ENCODE peak calls at places on chromosomes 12 and 14, in seven cellular contexts. P is SIG-M5; Y is upper lobe of right lung; I is retina; W is T-helper 2 cell; U is stimulated activated CD4-positive, alpha-beta T cell treated with anti-CD3 and anti-CD28 coated beads, Interleukin-4, amount 100 ng/mL, for 1 hour; Q is H4. T is an unnamed sample.

GRCh38 chr14:89158701-89159100 is 258.3 kb downstream of the FOXN3 start:
- DNase-seq in W (no peak), Y (no peak), I (no peak), Q (no peak), U (no peak), P (no peak), T (no peak)

GRCh38 chr12:92363295-92364146 is 217.9 kb upstream of the BTG1 start:
- DNase-seq in U (peak; percentile 15), W (peak; percentile 34), P (peak; percentile 21), I (peak; percentile 65), Q (no peak), Y (no peak), T (peak; percentile 81)

GRCh38 chr12:2064078-2064507 is 11.3 kb downstream of the CACNA1C start:
- DNase-seq in I (no peak), W (no peak), P (no peak), Q (peak; percentile 79), Y (no peak), U (no peak), T (no peak)

GRCh38 chr12:2227360-2227759 is 174.6 kb downstream of the CACNA1C start:
- DNase-seq in U (no peak), I (no peak), W (no peak), Y (no peak), P (no peak), Q (no peak), T (no peak)

GRCh38 chr12:89247962-89248361 is 104.3 kb downstream of the DUSP6 start:
- DNase-seq in W (no peak), P (no peak), Q (no peak), U (no peak), I (no peak), Y (no peak), T (no peak)

GRCh38 chr14:23548351-23549318 is 2.9 kb downstream of the ZFHX2 start:
- DNase-seq in I (no peak), W (no peak), U (no peak), P (no peak), Q (no peak), Y (no peak), T (no peak)

GRCh38 chr12:32877670-32878459 is 18.7 kb downstream of the PKP2 start:
- DNase-seq in W (no peak), P (no peak), I (peak; percentile 29), Y (no peak), U (no peak), Q (no peak), T (no peak)

GRCh38 chr12:11607313-11608081 is 42.0 kb upstream of the ETV6 start:
- DNase-seq in Y (no peak), I (no peak), P (no peak), W (no peak), Q (no peak), U (no peak), T (no peak)

GRCh38 chr12:26668847-26669246 is 164.1 kb downstream of the ITPR2 start:
- DNase-seq in Q (no peak), U (no peak), Y (no peak), P (no peak), W (no peak), I (no peak), T (no peak)

GRCh38 chr12:114288071-114288470 is 117.9 kb downstream of the TBX5 start:
- DNase-seq in Q (peak; percentile 50), I (no peak), W (no peak), U (no peak), Y (no peak), P (no peak), T (no peak)

GRCh38 chr12:27190761-27191160 is 53.3 kb upstream of the STK38L start:
- DNase-seq in P (no peak), Q (peak; percentile 76), U (no peak), W (no peak), I (no peak), Y (no peak), T (no peak)

GRCh38 chr12:115468087-115468510 is 784.1 kb upstream of the TBX3 start:
- DNase-seq in W (no peak), Y (no peak), I (no peak), Q (peak; percentile 49), P (no peak), U (no peak), T (no peak)

GRCh38 chr14:81402123-81402495 is 2.0 kb upstream of the STON2 start:
- DNase-seq in U (no peak), W (no peak), Y (no peak), Q (no peak), I (no peak), P (no peak), T (no peak)

GRCh38 chr14:89549381-89550102 is 132.5 kb upstream of the FOXN3 start:
- DNase-seq in W (no peak), Y (no peak), P (no peak), Q (no peak), U (no peak), I (no peak), T (no peak)

GRCh38 chr12:108483213-108483920 is 31.7 kb upstream of the FICD start:
- DNase-seq in W (no peak), Y (no peak), Q (no peak), P (no peak), I (no peak), U (no peak), T (no peak)

GRCh38 chr14:95480109-95480886 is 36.2 kb downstream of the SYNE3 start:
- DNase-seq in I (no peak), U (peak; percentile 16), W (peak; percentile 12), Q (no peak), Y (no peak), P (no peak), T (no peak)

GRCh38 chr12:116248433-116248832 is 29.1 kb downstream of the MED13L start:
- DNase-seq in I (no peak), W (no peak), P (no peak), Q (no peak), Y (no peak), U (no peak), T (no peak)

GRCh38 chr14:76326918-76327689 is 48.8 kb upstream of the ESRRB start:
- DNase-seq in Y (peak; percentile 46), Q (no peak), P (no peak), I (no peak), W (no peak), U (no peak), T (no peak)

GRCh38 chr12:1443421-1444141 is 150.8 kb downstream of the FBXL14 start:
- DNase-seq in I (no peak), P (no peak), Y (no peak), W (no peak), U (no peak), Q (no peak), T (no peak)

GRCh38 chr12:50201987-50202521 is 34.9 kb upstream of the CERS5 start:
- DNase-seq in W (no peak), P (no peak), Y (no peak), Q (no peak), U (no peak), I (no peak), T (no peak)

GRCh38 chr14:103319422-103319821 is 14.6 kb upstream of the EIF5 start:
- DNase-seq in U (no peak), I (no peak), P (no peak), W (no peak), Y (no peak), Q (no peak), T (no peak)

GRCh38 chr14:22886500-22887259 is 3.7 kb downstream of the REM2 start:
- DNase-seq in I (peak; percentile 93), W (peak; percentile 68), U (peak; percentile 71), Q (peak; percentile 31), P (no peak), Y (peak; percentile 93), T (peak; percentile 94)

GRCh38 chr12:98514984-98515367 is 414 bp upstream of the TMPO start:
- DNase-seq in I (no peak), P (no peak), W (no peak), Q (no peak), U (no peak), Y (no peak), T (no peak)

GRCh38 chr14:21868442-21869046 is 194.9 kb upstream of the OR4E1 start:
- DNase-seq in I (peak; percentile 43), W (peak; percentile 59), U (peak; percentile 76), Y (no peak), P (no peak), Q (peak; percentile 60), T (no peak)

GRCh38 chr14:65867333-65867732 is 454.8 kb downstream of the FUT8 start:
- DNase-seq in Q (no peak), U (no peak), P (no peak), I (no peak), W (no peak), Y (no peak), T (no peak)

GRCh38 chr12:117228239-117228638 is 38.0 kb upstream of the FBXO21 start:
- DNase-seq in Q (peak; percentile 12), P (no peak), W (no peak), I (no peak), U (no peak), Y (no peak), T (no peak)

GRCh38 chr12:1104088-1104800 is 113.2 kb downstream of the ERC1 start:
- DNase-seq in Y (no peak), U (no peak), Q (no peak), W (no peak), I (peak; percentile 19), P (no peak), T (no peak)

GRCh38 chr14:33938131-33938949 is 12.5 kb downstream of the EGLN3 start:
- DNase-seq in Y (no peak), Q (peak; percentile 81), U (no peak), P (no peak), W (no peak), I (peak; percentile 87), T (peak; percentile 75)

GRCh38 chr14:71308671-71309070 is 401.4 kb downstream of the PCNX1 start:
- DNase-seq in P (no peak), Q (no peak), U (no peak), W (no peak), I (no peak), Y (no peak), T (no peak)

GRCh38 chr12:82366182-82366581 is 7.9 kb downstream of the METTL25 start:
- DNase-seq in U (no peak), Y (no peak), W (no peak), Q (no peak), I (no peak), P (no peak), T (no peak)

GRCh38 chr14:45728448-45729225 is 475.6 kb upstream of the MIS18BP1 start:
- DNase-seq in Y (no peak), I (no peak), U (no peak), W (no peak), P (no peak), Q (no peak), T (no peak)

GRCh38 chr12:92208613-92209121 is 63.0 kb upstream of the BTG1 start:
- DNase-seq in P (peak; percentile 66), Q (peak; percentile 14), Y (no peak), W (no peak), U (no peak), I (no peak), T (no peak)

GRCh38 chr14:51185180-51185579 is 54.9 kb upstream of the TMX1 start:
- DNase-seq in Y (no peak), U (peak; percentile 5), P (no peak), Q (no peak), I (no peak), W (no peak), T (no peak)

GRCh38 chr12:13686243-13686642 is 295.2 kb downstream of the GRIN2B start:
- DNase-seq in W (no peak), P (no peak), I (no peak), U (no peak), Q (no peak), Y (no peak), T (no peak)

GRCh38 chr12:115918763-115919162 is 358.7 kb downstream of the MED13L start:
- DNase-seq in Y (no peak), U (no peak), Q (no peak), W (no peak), I (no peak), P (no peak), T (no peak)

GRCh38 chr12:132154941-132155770 is 10.9 kb downstream of the NOC4L start:
- DNase-seq in Q (no peak), Y (no peak), W (peak; percentile 9), I (peak; percentile 54), P (no peak), U (no peak), T (peak; percentile 76)

GRCh38 chr14:61280092-61280525 is 1.0 kb downstream of the TMEM30B start:
- DNase-seq in I (no peak), W (peak; percentile 32), U (peak; percentile 52), Q (no peak), P (no peak), Y (peak; percentile 71), T (no peak)

GRCh38 chr12:112714166-112714565 is 77.4 kb upstream of the RPH3A start:
- DNase-seq in Y (no peak), I (peak; percentile 51), P (no peak), Q (no peak), W (no peak), U (no peak), T (no peak)